ENCODE peak calls at places on chromosomes 1 and 21, in five cellular contexts. One of them, this sample, is unnamed.

GRCh38 chr1:3450202-3450863 is 4.1 kb upstream of the ARHGEF16 start:
- DNase-seq in ovary: peak; percentile 1
- DNase-seq in body of pancreas: no peak
- DNase-seq in testis: no peak
- DNase-seq in transverse colon: no peak
- DNase-seq in this sample: no peak

GRCh38 chr1:156149374-156150106 is 3.8 kb upstream of the SEMA4A start:
- DNase-seq in body of pancreas: no peak
- DNase-seq in transverse colon: peak; percentile 58
- DNase-seq in testis: no peak
- DNase-seq in ovary: no peak
- DNase-seq in this sample: no peak

GRCh38 chr1:230823835-230824485 is 44.4 kb downstream of the C1orf198 start:
- DNase-seq in transverse colon: no peak
- DNase-seq in testis: no peak
- DNase-seq in ovary: no peak
- DNase-seq in body of pancreas: peak; percentile 61
- DNase-seq in this sample: peak; percentile 91

GRCh38 chr1:110927484-110928075 is 36.1 kb downstream of the LRIF1 start:
- DNase-seq in body of pancreas: no peak
- DNase-seq in testis: no peak
- DNase-seq in ovary: no peak
- DNase-seq in transverse colon: no peak
- DNase-seq in this sample: no peak

GRCh38 chr1:79373481-79374132 is 367.1 kb upstream of the ADGRL4 start:
- DNase-seq in body of pancreas: peak; percentile 67
- DNase-seq in ovary: no peak
- DNase-seq in transverse colon: no peak
- DNase-seq in testis: no peak
- DNase-seq in this sample: no peak

GRCh38 chr1:28915036-28915895 is 897 bp downstream of the EPB41 start:
- DNase-seq in body of pancreas: peak; percentile 47
- DNase-seq in ovary: peak; percentile 35
- DNase-seq in transverse colon: peak; percentile 45
- DNase-seq in testis: peak; percentile 64
- DNase-seq in this sample: peak; percentile 91

GRCh38 chr21:38925923-38926322 is 120.2 kb downstream of the ETS2 start:
- DNase-seq in ovary: peak; percentile 73
- DNase-seq in transverse colon: peak; percentile 55
- DNase-seq in testis: peak; percentile 49
- DNase-seq in body of pancreas: peak; percentile 36
- DNase-seq in this sample: peak; percentile 93

GRCh38 chr1:81801834-81802531 is 1.2 kb downstream of the ADGRL2 start:
- DNase-seq in ovary: peak; percentile 50
- DNase-seq in testis: peak; percentile 41
- DNase-seq in body of pancreas: peak; percentile 54
- DNase-seq in transverse colon: no peak
- DNase-seq in this sample: no peak

GRCh38 chr1:81032973-81033425 is 767.7 kb upstream of the ADGRL2 start:
- DNase-seq in testis: no peak
- DNase-seq in body of pancreas: no peak
- DNase-seq in ovary: no peak
- DNase-seq in transverse colon: no peak
- DNase-seq in this sample: no peak

GRCh38 chr1:10796029-10796944 is at the start of gene CASZ1:
- DNase-seq in body of pancreas: peak; percentile 90
- DNase-seq in ovary: peak; percentile 68
- DNase-seq in testis: peak; percentile 87
- DNase-seq in transverse colon: peak; percentile 88
- DNase-seq in this sample: no peak

GRCh38 chr1:110229348-110230001 is 19.4 kb downstream of the KCNC4 start:
- DNase-seq in transverse colon: no peak
- DNase-seq in testis: no peak
- DNase-seq in ovary: no peak
- DNase-seq in body of pancreas: no peak
- DNase-seq in this sample: no peak

GRCh38 chr1:221274373-221274772 is 395.1 kb downstream of the HLX start:
- DNase-seq in testis: no peak
- DNase-seq in body of pancreas: no peak
- DNase-seq in transverse colon: no peak
- DNase-seq in ovary: no peak
- DNase-seq in this sample: no peak

GRCh38 chr1:184223216-184223615 is 163.6 kb upstream of the C1orf21 start:
- DNase-seq in transverse colon: no peak
- DNase-seq in body of pancreas: peak; percentile 47
- DNase-seq in testis: peak; percentile 32
- DNase-seq in ovary: no peak
- DNase-seq in this sample: no peak

GRCh38 chr1:17498214-17498613 is 41.3 kb upstream of the ARHGEF10L start:
- DNase-seq in transverse colon: peak; percentile 59
- DNase-seq in body of pancreas: no peak
- DNase-seq in testis: no peak
- DNase-seq in ovary: no peak
- DNase-seq in this sample: no peak

GRCh38 chr1:228697209-228698016 is 37.9 kb upstream of the RHOU start:
- DNase-seq in ovary: peak; percentile 69
- DNase-seq in body of pancreas: peak; percentile 79
- DNase-seq in transverse colon: peak; percentile 32
- DNase-seq in testis: peak; percentile 80
- DNase-seq in this sample: peak; percentile 83

GRCh38 chr1:94773931-94774422 is 46.2 kb upstream of the SLC44A3 start:
- DNase-seq in transverse colon: no peak
- DNase-seq in testis: no peak
- DNase-seq in body of pancreas: peak; percentile 84
- DNase-seq in ovary: no peak
- DNase-seq in this sample: peak; percentile 91

GRCh38 chr1:224623743-224624333 is 7.7 kb downstream of the CNIH3 start:
- DNase-seq in ovary: no peak
- DNase-seq in testis: no peak
- DNase-seq in body of pancreas: peak; percentile 15
- DNase-seq in transverse colon: peak; percentile 47
- DNase-seq in this sample: no peak

GRCh38 chr1:180614746-180615145 is 17.1 kb upstream of the XPR1 start:
- DNase-seq in body of pancreas: peak; percentile 84
- DNase-seq in transverse colon: no peak
- DNase-seq in ovary: no peak
- DNase-seq in testis: no peak
- DNase-seq in this sample: no peak

GRCh38 chr1:174051956-174052355 is 29.8 kb upstream of the RC3H1 start:
- DNase-seq in body of pancreas: no peak
- DNase-seq in ovary: no peak
- DNase-seq in testis: no peak
- DNase-seq in transverse colon: no peak
- DNase-seq in this sample: no peak

GRCh38 chr1:152325111-152325510 is at the start of gene FLG:
- DNase-seq in ovary: no peak
- DNase-seq in body of pancreas: no peak
- DNase-seq in testis: no peak
- DNase-seq in transverse colon: no peak
- DNase-seq in this sample: no peak

GRCh38 chr1:153945795-153946621 is 510 bp downstream of the DENND4B start:
- DNase-seq in transverse colon: peak; percentile 90
- DNase-seq in ovary: peak; percentile 83
- DNase-seq in testis: peak; percentile 83
- DNase-seq in body of pancreas: peak; percentile 80
- DNase-seq in this sample: peak; percentile 96

GRCh38 chr1:83632906-83633305 is 366.0 kb downstream of the TTLL7 start:
- DNase-seq in body of pancreas: no peak
- DNase-seq in transverse colon: no peak
- DNase-seq in testis: no peak
- DNase-seq in ovary: no peak
- DNase-seq in this sample: no peak

GRCh38 chr1:237873487-237873927 is 17.2 kb downstream of the ZP4 start:
- DNase-seq in transverse colon: no peak
- DNase-seq in ovary: no peak
- DNase-seq in body of pancreas: no peak
- DNase-seq in testis: no peak
- DNase-seq in this sample: no peak

GRCh38 chr21:29730281-29730680 is 209.5 kb downstream of the GRIK1 start:
- DNase-seq in transverse colon: no peak
- DNase-seq in body of pancreas: no peak
- DNase-seq in testis: no peak
- DNase-seq in ovary: no peak
- DNase-seq in this sample: no peak

GRCh38 chr1:151289080-151289935 is 7.2 kb downstream of the ZNF687 start:
- DNase-seq in testis: no peak
- DNase-seq in ovary: no peak
- DNase-seq in body of pancreas: no peak
- DNase-seq in transverse colon: no peak
- DNase-seq in this sample: no peak

GRCh38 chr1:27959792-27960603 is at the start of gene XKR8:
- DNase-seq in body of pancreas: peak; percentile 87
- DNase-seq in ovary: peak; percentile 74
- DNase-seq in testis: peak; percentile 79
- DNase-seq in transverse colon: peak; percentile 89
- DNase-seq in this sample: no peak

GRCh38 chr1:2402420-2402819 is 9.9 kb downstream of the PEX10 start:
- DNase-seq in testis: no peak
- DNase-seq in body of pancreas: no peak
- DNase-seq in ovary: no peak
- DNase-seq in transverse colon: no peak
- DNase-seq in this sample: no peak

GRCh38 chr1:43067856-43068751 is 104.0 kb downstream of the EBNA1BP2 start:
- DNase-seq in transverse colon: peak; percentile 23
- DNase-seq in ovary: peak; percentile 39
- DNase-seq in testis: no peak
- DNase-seq in body of pancreas: peak; percentile 43
- DNase-seq in this sample: no peak

GRCh38 chr1:174982971-174983689 is 16.6 kb upstream of the CACYBP start:
- DNase-seq in testis: no peak
- DNase-seq in ovary: no peak
- DNase-seq in transverse colon: no peak
- DNase-seq in body of pancreas: no peak
- DNase-seq in this sample: no peak

GRCh38 chr1:116785006-116785405 is 30.8 kb downstream of the CD2 start:
- DNase-seq in transverse colon: no peak
- DNase-seq in body of pancreas: no peak
- DNase-seq in ovary: no peak
- DNase-seq in testis: no peak
- DNase-seq in this sample: no peak

GRCh38 chr1:153478692-153479618 is 18.5 kb upstream of the S100A7 start:
- DNase-seq in transverse colon: no peak
- DNase-seq in testis: no peak
- DNase-seq in ovary: no peak
- DNase-seq in body of pancreas: no peak
- DNase-seq in this sample: no peak

GRCh38 chr1:16367258-16367967 is 371 bp downstream of the SZRD1 start:
- DNase-seq in body of pancreas: peak; percentile 80
- DNase-seq in testis: peak; percentile 93
- DNase-seq in ovary: peak; percentile 80
- DNase-seq in transverse colon: peak; percentile 86
- DNase-seq in this sample: peak; percentile 96

GRCh38 chr1:178494569-178494971 is 2.2 kb downstream of the CLEC20A start:
- DNase-seq in ovary: no peak
- DNase-seq in transverse colon: no peak
- DNase-seq in testis: no peak
- DNase-seq in body of pancreas: no peak
- DNase-seq in this sample: no peak

GRCh38 chr21:34926784-34927548 is 122.1 kb downstream of the RUNX1 start:
- DNase-seq in body of pancreas: peak; percentile 25
- DNase-seq in ovary: no peak
- DNase-seq in testis: peak; percentile 26
- DNase-seq in transverse colon: peak; percentile 56
- DNase-seq in this sample: no peak

DNA sequence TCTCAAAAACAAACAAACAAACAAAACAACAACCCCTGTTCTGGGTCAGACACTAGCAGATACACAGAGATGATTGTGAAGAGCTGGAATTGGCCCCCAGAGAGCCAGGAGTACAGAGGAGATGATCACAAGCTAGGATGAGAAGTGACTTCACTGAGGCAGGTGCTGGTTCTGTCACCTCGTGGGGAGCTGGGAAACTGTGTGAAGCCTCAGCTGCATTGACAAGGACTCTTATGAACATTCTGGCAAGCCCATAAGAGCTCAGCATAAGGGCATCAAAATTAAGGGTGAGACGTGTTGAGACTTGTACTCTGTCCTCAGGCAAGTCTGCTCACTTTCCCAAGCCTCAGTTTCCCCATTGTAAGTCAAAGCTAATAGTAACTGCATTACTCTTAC is 14.7 kb upstream of the PTP4A2 start:
- DNase-seq in transverse colon: no peak
- DNase-seq in ovary: no peak
- DNase-seq in testis: no peak
- DNase-seq in body of pancreas: no peak
- DNase-seq in this sample: no peak
- H3K36me3 ChIP-seq in transverse colon: no peaks in the 10 kb centered on the region
- H3K36me3 ChIP-seq in ovary: no peaks in the 10 kb centered on the region
- H3K36me3 ChIP-seq in testis: no peaks in the 10 kb centered on the region
- H3K36me3 ChIP-seq in body of pancreas: no peaks in the 10 kb centered on the region
- H3K36me3 ChIP-seq in this sample: no peaks in the 10 kb centered on the region

GRCh38 chr1:99685516-99686180 is 39.7 kb downstream of the PALMD start:
- DNase-seq in ovary: peak; percentile 75
- DNase-seq in testis: peak; percentile 86
- DNase-seq in body of pancreas: peak; percentile 81
- DNase-seq in transverse colon: peak; percentile 68
- DNase-seq in this sample: peak; percentile 93
- TF ChIP-seq POLR2A in ovary: no peak
- TF ChIP-seq POLR2A in testis: no peak
- TF ChIP-seq POLR2A in body of pancreas: no peak
- TF ChIP-seq POLR2A in transverse colon: no peak
- TF ChIP-seq POLR2A in this sample: no peak

DNA sequence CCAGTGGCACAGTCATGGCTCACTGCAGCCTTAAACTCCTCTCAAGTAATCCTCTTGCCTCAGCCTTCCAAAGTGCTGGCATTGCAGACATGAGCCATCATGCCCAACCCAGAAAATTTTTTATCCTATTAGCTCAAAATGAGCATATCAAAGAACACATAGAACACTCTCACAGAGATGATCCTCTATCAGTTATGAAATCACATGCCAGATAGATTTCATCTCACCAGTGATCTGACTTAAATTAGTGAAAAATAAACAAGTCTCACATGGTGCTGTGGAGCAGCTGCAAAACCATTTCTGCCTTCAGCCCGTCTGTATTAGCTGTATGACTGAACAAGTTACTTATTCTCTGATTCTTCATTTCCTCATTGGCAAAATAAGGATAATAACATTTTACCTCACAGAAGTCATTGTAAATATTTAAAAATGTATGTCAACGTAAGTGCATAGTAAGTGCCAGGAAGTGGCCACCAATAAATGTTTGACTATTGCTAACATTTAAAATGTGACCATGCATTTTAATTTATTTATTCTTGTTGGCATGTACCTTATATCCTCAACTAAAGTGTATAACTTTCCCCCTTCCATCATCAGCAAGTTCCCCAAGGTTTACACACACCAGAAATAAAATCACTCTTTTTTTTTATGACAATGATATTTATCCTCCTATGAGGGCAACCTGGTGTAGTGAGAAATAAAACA is 29.0 kb upstream of the SLC19A2 start:
- DNase-seq in ovary: no peak
- DNase-seq in body of pancreas: no peak
- DNase-seq in transverse colon: no peak
- DNase-seq in testis: no peak
- DNase-seq in this sample: no peak
- H3K36me3 ChIP-seq in ovary: no peaks in the 10 kb centered on the region
- H3K36me3 ChIP-seq in body of pancreas: no peaks in the 10 kb centered on the region
- H3K36me3 ChIP-seq in transverse colon: no peaks in the 10 kb centered on the region
- H3K36me3 ChIP-seq in testis: no peaks in the 10 kb centered on the region
- H3K36me3 ChIP-seq in this sample: peaks cover 4% of the 10 kb centered on the region

GRCh38 chr21:46322351-46323226 is 1.1 kb downstream of the C21orf58 start:
- DNase-seq in transverse colon: no peak
- DNase-seq in ovary: no peak
- DNase-seq in body of pancreas: no peak
- DNase-seq in testis: peak; percentile 18
- DNase-seq in this sample: no peak
- TF ChIP-seq POLR2A in transverse colon: no peak
- TF ChIP-seq POLR2A in ovary: no peak
- TF ChIP-seq POLR2A in body of pancreas: no peak
- TF ChIP-seq POLR2A in testis: no peak
- TF ChIP-seq POLR2A in this sample: no peak

This sample was measured in esophagus muscularis mucosa.